ENCODE peak calls at places on chromosome 11, in four cellular contexts. H is fibroblast of lung; U is SJSA1; C is CD4-positive, CD25-positive, alpha-beta regulatory T cell. G is an unnamed sample. For H3K36me3 and H3K4me1, the result is how much of the 10 kb centered on the place peaks cover.

GRCh38 chr11:44290206-44290605 is 19.7 kb downstream of the ALX4 start:
- DNase-seq in H (no peak), U (no peak), C (no peak), G (no peak)

GRCh38 chr11:65425105-65425970 is 2.7 kb downstream of the NEAT1 start:
- DNase-seq in H (peak), U (peak), C (peak), G (peak)

GRCh38 chr11:124896821-124897391 is 759 bp downstream of the ROBO4 start:
- DNase-seq in H (no peak), U (no peak), C (no peak), G (no peak)

GRCh38 chr11:106156290-106156937 is 79.0 kb downstream of the AASDHPPT start:
- DNase-seq in H (peak), U (no peak), C (peak), G (peak)

GRCh38 chr11:10418259-10418949 is 36.7 kb upstream of the AMPD3 start:
- DNase-seq in H (peak), U (peak), C (no peak), G (no peak)

GRCh38 chr11:72349616-72350218 is 84.6 kb downstream of the CLPB start:
- DNase-seq in H (no peak), U (no peak), C (no peak), G (no peak)

GRCh38 chr11:118522571-118523072 is 4.7 kb upstream of the TTC36 start:
- DNase-seq in H (peak), U (no peak), C (no peak), G (no peak)

GRCh38 chr11:67499808-67500793 is 5.1 kb downstream of the PITPNM1 start:
- DNase-seq in H (no peak), U (no peak), C (no peak), G (no peak)

GRCh38 chr11:55920537-55920936 is 6.2 kb upstream of the OR5W2 start:
- DNase-seq in H (no peak), U (no peak), C (no peak), G (no peak)

GRCh38 chr11:18696638-18697225 is 1.8 kb upstream of the TMEM86A start:
- DNase-seq in H (no peak), U (no peak), C (no peak), G (no peak)

GRCh38 chr11:2581151-2581930 is 118.5 kb downstream of the KCNQ1OT1 start:
- DNase-seq in H (no peak), U (no peak), C (no peak), G (no peak)

GRCh38 chr11:13761250-13761649 is 92.8 kb downstream of the FAR1 start:
- DNase-seq in H (no peak), U (no peak), C (no peak), G (no peak)

GRCh38 chr11:44976576-44976975 is 25.9 kb upstream of the TP53I11 start:
- DNase-seq in H (no peak), U (no peak), C (no peak), G (no peak)

GRCh38 chr11:128195057-128195751 is 392.2 kb downstream of the ETS1 start:
- DNase-seq in H (peak), U (no peak), C (peak), G (no peak)

GRCh38 chr11:127345819-127346459 is 345.4 kb upstream of the KIRREL3 start:
- DNase-seq in H (peak), U (peak), C (peak), G (no peak)

GRCh38 chr11:1064167-1064566 is 10.5 kb upstream of the MUC2 start:
- DNase-seq in H (no peak), U (no peak), C (no peak), G (no peak)

GRCh38 chr11:72507050-72507449 is 72.7 kb upstream of the CLPB start:
- DNase-seq in H (no peak), U (no peak), C (no peak), G (no peak)

GRCh38 chr11:122714021-122714420 is 58.5 kb downstream of the UBASH3B start:
- DNase-seq in H (no peak), U (no peak), C (no peak), G (no peak)

GRCh38 chr11:83272627-83273026 is 13.5 kb downstream of the CCDC90B start:
- DNase-seq in H (peak), U (peak), C (no peak), G (no peak)

GRCh38 chr11:70191495-70192140 is 11.5 kb upstream of the FADD start:
- DNase-seq in H (peak), U (peak), C (peak), G (peak)

GRCh38 chr11:69116671-69117070 is 39.1 kb upstream of the SMIM38 start:
- DNase-seq in H (no peak), U (no peak), C (no peak), G (no peak)

GRCh38 chr11:70487763-70488162 is 89.4 kb downstream of the CTTN start:
- DNase-seq in H (no peak), U (no peak), C (no peak), G (no peak)

GRCh38 chr11:111367411-111368284 is 11.4 kb downstream of the POU2AF1 start:
- DNase-seq in H (no peak), U (no peak), C (no peak), G (no peak)

GRCh38 chr11:35237860-35238715 is 99.1 kb downstream of the CD44 start:
- DNase-seq in H (peak), U (peak), C (peak), G (peak)

GRCh38 chr11:81255905-81256304 is 1477.8 kb downstream of the FAM181B start:
- DNase-seq in H (no peak), U (no peak), C (no peak), G (no peak)

GRCh38 chr11:88259431-88259830 is 78.1 kb downstream of the CTSC start:
- DNase-seq in H (no peak), U (no peak), C (no peak), G (no peak)

GRCh38 chr11:88414981-88415391 is 77.5 kb upstream of the CTSC start:
- DNase-seq in H (no peak), U (no peak), C (peak), G (no peak)

GRCh38 chr11:72226701-72227100 is 2.1 kb downstream of the INPPL1 start:
- DNase-seq in H (no peak), U (no peak), C (no peak), G (no peak)

GRCh38 chr11:128630367-128631230 is 43.2 kb upstream of the ETS1 start:
- DNase-seq in H (peak), U (peak), C (peak), G (peak)

DNA sequence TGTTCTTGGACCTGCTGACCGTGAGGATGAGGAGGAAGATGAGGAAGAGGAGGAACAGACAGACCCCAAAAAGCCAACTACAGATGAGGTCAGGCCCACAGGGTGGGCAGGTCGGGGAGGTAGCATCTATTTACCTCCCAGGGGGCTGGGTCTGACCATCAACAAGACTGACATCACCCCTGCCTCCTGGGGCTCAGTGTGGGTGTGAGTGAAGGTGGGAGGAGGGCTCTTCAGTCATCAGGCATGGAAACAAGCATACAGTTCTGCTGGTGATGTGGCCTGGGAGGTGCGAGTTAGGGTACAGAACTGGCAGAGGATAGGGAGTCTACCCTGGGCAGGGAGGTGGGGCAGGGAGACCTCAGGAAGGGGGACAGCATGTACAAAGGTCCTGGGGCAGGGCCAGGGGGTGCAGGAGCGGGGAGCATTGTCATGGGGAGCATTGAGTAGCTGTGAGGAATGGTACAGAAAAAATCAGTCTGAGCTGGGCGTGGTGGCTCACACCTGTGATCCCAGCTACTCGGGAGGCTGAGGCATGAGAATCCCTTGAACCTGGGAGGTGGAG is 8.9 kb downstream of the PLCB3 start:
- DNase-seq in H (no peak), U (no peak), C (no peak), G (no peak)
- H3K36me3 ChIP-seq in H (under half), U (half or more), C (under half), G (under half)

DNA sequence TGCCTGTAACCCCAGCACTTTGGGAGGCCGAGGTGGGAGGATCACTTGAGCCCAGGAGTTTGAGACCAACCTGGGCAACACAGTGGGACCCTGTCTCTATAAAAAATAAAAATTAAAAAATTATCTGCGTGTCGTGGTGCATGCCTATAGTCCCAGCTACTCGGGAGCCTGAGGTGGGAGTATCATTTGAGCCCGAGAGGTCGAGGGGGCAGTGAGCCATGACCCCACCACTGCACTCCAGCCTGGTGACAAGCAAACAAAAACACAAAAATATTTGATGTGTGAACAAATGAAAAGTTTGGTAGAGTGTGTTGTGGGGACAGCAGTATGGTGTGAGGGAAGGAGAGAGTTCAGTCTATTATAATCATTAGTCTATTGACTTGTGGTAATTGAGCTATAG is 90.8 kb upstream of the PARVA start:
- DNase-seq in H (no peak), U (no peak), C (no peak), G (no peak)
- H3K4me1 ChIP-seq in H (half or more), U (half or more), C (under half), G (under half)

GRCh38 chr11:79971255-79971654 is 530.4 kb upstream of the TENM4 start:
- DNase-seq in H (no peak), U (no peak), C (no peak), G (no peak)

DNA sequence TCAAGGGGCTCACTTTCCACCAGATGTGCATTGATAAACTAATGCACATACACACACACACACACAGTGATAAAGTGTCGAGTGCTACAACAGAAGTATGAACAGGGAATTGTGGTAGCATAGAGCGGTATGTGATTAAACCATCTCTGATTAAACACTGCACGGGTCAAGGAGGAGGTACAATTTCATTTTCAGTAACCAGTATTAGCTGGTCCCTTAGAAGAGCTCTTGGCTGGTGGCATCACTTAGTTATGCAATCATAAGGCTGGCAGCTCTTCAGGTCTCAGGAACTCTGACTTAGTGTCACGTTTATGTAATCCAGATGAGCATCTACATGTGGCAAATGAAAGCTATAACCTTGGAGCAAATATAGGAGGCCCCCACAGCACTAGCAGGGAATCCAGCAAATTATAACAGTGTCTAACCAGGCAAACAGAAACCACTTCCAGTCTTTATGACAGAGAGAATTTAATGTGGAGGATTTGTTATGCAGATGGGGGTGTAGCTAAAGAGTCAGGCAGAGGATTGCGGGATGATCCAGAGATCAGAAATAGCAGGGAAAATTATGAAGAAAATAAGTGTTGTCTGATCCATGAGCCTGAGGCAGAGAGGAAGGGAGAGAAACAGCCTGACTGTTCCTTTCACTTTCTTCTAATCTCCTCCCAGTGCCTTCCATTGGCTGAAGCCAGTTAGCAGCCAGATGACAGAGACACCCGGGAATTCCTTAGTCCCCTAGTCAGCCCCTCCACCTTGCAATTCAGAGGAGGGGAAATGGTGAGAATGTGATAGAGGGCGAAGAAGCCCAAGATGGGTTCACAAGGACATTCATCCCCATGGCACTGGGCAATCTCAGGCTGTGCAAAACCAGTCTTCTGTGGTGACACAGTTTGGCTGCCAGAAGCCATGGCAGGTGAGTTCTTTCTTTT is 533.1 kb upstream of the TENM4 start:
- DNase-seq in H (peak), U (no peak), C (no peak), G (no peak)
- H3K4me3 ChIP-seq in H (peak), U (no peak), C (no peak), G (no peak)

DNA sequence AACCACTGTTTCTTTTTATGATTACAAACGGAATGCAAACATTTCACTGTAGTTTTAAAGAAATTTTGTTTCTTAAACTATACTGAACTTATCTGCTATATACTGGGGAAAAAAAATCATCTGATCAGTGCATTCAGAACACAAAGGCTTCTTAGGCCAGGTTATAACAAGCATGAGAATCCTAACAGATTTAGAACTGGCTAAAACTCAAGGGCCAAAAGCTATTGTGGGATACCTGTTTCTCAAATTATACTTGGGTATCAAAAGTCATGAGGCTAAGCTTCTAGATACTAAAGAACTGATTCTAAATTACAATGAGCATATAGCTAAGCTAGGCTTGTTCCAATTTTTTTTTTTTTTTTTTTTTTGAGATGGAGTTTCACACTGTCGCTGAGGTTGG is 29.7 kb upstream of the CHRNA10 start:
- DNase-seq in H (no peak), U (no peak), C (no peak), G (no peak)
- H3K36me3 ChIP-seq in H (under half), U (half or more), C (half or more), G (half or more)

GRCh38 chr11:62556872-62557631 is 10.4 kb upstream of the AHNAK start:
- DNase-seq in H (no peak), U (no peak), C (peak), G (no peak)
- H3K4me1 ChIP-seq in H (half or more), U (half or more), C (half or more), G (half or more)

GRCh38 chr11:114058026-114058706 is 1.3 kb upstream of the ZBTB16 start:
- DNase-seq in H (peak), U (no peak), C (no peak), G (no peak)
- H3K4me3 ChIP-seq in H (no peak), U (no peak), C (no peak), G (no peak)

DNA sequence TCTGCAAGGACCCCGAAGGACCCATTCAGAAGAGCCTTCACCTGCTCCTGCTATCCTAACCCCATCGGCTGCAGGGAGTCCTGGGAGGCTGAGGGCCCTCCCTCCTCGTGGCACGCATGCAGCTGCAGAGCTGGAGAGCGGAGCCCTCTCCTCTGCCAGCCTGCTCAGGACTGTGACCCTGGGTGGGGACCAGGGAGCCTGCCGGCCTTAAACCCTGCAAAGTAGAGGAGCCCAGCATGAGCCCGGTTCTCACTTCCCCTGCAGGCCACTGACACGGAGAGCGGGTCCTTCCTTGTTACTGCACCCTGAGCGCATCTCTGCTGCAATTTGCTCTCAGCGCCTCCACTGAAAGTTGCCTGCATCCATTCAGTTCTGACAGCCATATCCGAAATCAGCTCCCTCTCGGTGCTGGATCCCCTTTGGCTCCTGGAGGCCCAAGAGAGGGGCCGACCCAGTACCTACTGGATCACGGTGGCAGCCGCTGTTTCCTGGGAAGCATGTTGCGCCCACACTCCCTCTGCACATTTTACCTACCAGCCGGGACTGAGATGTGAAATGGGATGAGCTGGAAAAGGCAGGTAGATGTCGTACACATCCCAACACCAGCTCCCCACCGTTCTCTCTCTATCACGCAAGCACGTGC is 312.1 kb downstream of the NTM start:
- DNase-seq in H (no peak), U (no peak), C (no peak), G (no peak)
- H3K36me3 ChIP-seq in H (under half), U (under half), C (under half), G (under half)